ENCODE peak calls at places on chromosome 17, in seven cellular contexts. H, P, X, L, J, M and F are unnamed samples.

GRCh38 chr17:51097708-51098446 is 22.8 kb downstream of the SPAG9 start:
- DNase-seq in H (no peak), P (no peak), X (no peak), L (no peak), J (peak; percentile 36), M (no peak), F (no peak)

GRCh38 chr17:63517825-63518534 is 5.2 kb upstream of the KCNH6 start:
- DNase-seq in H (no peak), P (no peak), X (peak; percentile 28), L (no peak), J (no peak), M (no peak), F (no peak)

GRCh38 chr17:48615963-48616718 is 1.0 kb upstream of the HOXB8 start:
- DNase-seq in H (no peak), P (no peak), X (no peak), L (no peak), J (no peak), M (no peak), F (no peak)

GRCh38 chr17:64540118-64540776 is 33.5 kb downstream of the CEP95 start:
- DNase-seq in H (no peak), P (no peak), X (no peak), L (no peak), J (no peak), M (no peak), F (no peak)

GRCh38 chr17:29526322-29526721 is 40.5 kb downstream of the ABHD15 start:
- DNase-seq in H (no peak), P (no peak), X (no peak), L (no peak), J (no peak), M (no peak), F (no peak)

GRCh38 chr17:30824002-30824355 is 513 bp downstream of the CRLF3 start:
- DNase-seq in H (no peak), P (no peak), X (peak; percentile 35), L (no peak), J (peak; percentile 51), M (peak; percentile 28), F (no peak)

GRCh38 chr17:51435641-51436091 is 175.3 kb downstream of the UTP18 start:
- DNase-seq in H (peak; percentile 28), P (no peak), X (peak; percentile 63), L (no peak), J (peak; percentile 40), M (peak; percentile 55), F (peak; percentile 18)

GRCh38 chr17:67055811-67056745 is 11.7 kb downstream of the CACNG1 start:
- DNase-seq in H (no peak), P (no peak), X (peak; percentile 71), L (no peak), J (peak; percentile 76), M (no peak), F (no peak)

GRCh38 chr17:63421681-63422645 is 24.1 kb downstream of the CYB561 start:
- DNase-seq in H (no peak), P (no peak), X (no peak), L (no peak), J (no peak), M (no peak), F (no peak)

GRCh38 chr17:81513669-81514484 is 1.3 kb upstream of the ACTG1 start:
- DNase-seq in H (no peak), P (peak; percentile 32), X (peak; percentile 71), L (peak; percentile 68), J (peak; percentile 54), M (peak; percentile 80), F (no peak)

GRCh38 chr17:77728022-77728671 is 230.4 kb upstream of the TNRC6C start:
- DNase-seq in H (no peak), P (no peak), X (no peak), L (no peak), J (no peak), M (no peak), F (no peak)

GRCh38 chr17:34254651-34255380 is at the start of gene CCL2:
- DNase-seq in H (no peak), P (no peak), X (peak; percentile 63), L (peak; percentile 10), J (peak; percentile 63), M (peak; percentile 81), F (no peak)

GRCh38 chr17:74307984-74308773 is 17.8 kb upstream of the KIF19 start:
- DNase-seq in H (no peak), P (peak; percentile 79), X (no peak), L (no peak), J (no peak), M (no peak), F (no peak)

GRCh38 chr17:2151634-2152033 is 96.7 kb downstream of the HIC1 start:
- DNase-seq in H (no peak), P (no peak), X (no peak), L (no peak), J (no peak), M (no peak), F (no peak)

GRCh38 chr17:37062036-37062435 is 113.3 kb downstream of the AATF start:
- DNase-seq in H (no peak), P (no peak), X (no peak), L (no peak), J (no peak), M (no peak), F (no peak)

GRCh38 chr17:81952792-81953228 is 5.8 kb upstream of the MYADML2 start:
- DNase-seq in H (no peak), P (no peak), X (no peak), L (no peak), J (no peak), M (no peak), F (no peak)

GRCh38 chr17:73360961-73361761 is 49.4 kb upstream of the CDC42EP4 start:
- DNase-seq in H (no peak), P (no peak), X (no peak), L (no peak), J (no peak), M (no peak), F (no peak)

GRCh38 chr17:80791758-80792284 is 199.8 kb upstream of the CHMP6 start:
- DNase-seq in H (no peak), P (no peak), X (peak; percentile 55), L (no peak), J (peak; percentile 65), M (peak; percentile 91), F (peak; percentile 33)

GRCh38 chr17:40025991-40026815 is 11.0 kb downstream of the CSF3 start:
- DNase-seq in H (no peak), P (no peak), X (no peak), L (no peak), J (no peak), M (no peak), F (no peak)